ENCODE peak calls at places on chromosomes 4 and X, in six cellular contexts. J, I, S, H, X and R are unnamed samples.

GRCh38 chr4:94758141-94758699 is 465 bp downstream of the BMPR1B start:
- DNase-seq in I (peak; percentile 81), S (no peak), J (peak; percentile 78), H (no peak), X (no peak), R (no peak)

GRCh38 chrX:6941041-6941440 is 206.5 kb upstream of the STS start:
- DNase-seq in S (no peak), J (no peak), X (no peak), H (no peak), I (no peak), R (no peak)

GRCh38 chr4:41718907-41719306 is 29.6 kb downstream of the PHOX2B start:
- DNase-seq in H (no peak), J (no peak), X (no peak), S (no peak), I (no peak), R (no peak)

GRCh38 chr4:36242629-36243354 is 1.5 kb downstream of the ARAP2 start:
- DNase-seq in J (no peak), S (no peak), H (no peak), X (no peak), I (no peak), R (no peak)

GRCh38 chrX:11189097-11189496 is 78.0 kb downstream of the HCCS start:
- DNase-seq in S (no peak), X (no peak), I (no peak), H (no peak), J (no peak), R (no peak)

GRCh38 chr4:157045507-157046127 is 30.3 kb upstream of the GLRB start:
- DNase-seq in I (peak; percentile 72), H (peak; percentile 48), X (no peak), S (peak; percentile 6), J (no peak), R (peak; percentile 7)

GRCh38 chrX:119398974-119399771 is at the start of gene SLC25A43:
- DNase-seq in J (no peak), S (peak; percentile 77), I (peak; percentile 46), X (no peak), H (peak; percentile 68), R (no peak)

GRCh38 chrX:150767475-150768131 is 74.4 kb downstream of the MTMR1 start:
- DNase-seq in I (no peak), S (peak; percentile 53), H (no peak), J (no peak), X (no peak), R (no peak)

GRCh38 chr4:154004859-154005520 is 216.1 kb upstream of the SFRP2 start:
- DNase-seq in X (peak; percentile 75), H (no peak), S (no peak), J (no peak), I (no peak), R (no peak)

GRCh38 chr4:146520894-146521542 is 722 bp downstream of the SLC10A7 start:
- DNase-seq in I (peak; percentile 7), J (no peak), H (peak; percentile 69), S (peak; percentile 51), X (no peak), R (no peak)

GRCh38 chr4:10106421-10107039 is 10.1 kb downstream of the WDR1 start:
- DNase-seq in J (peak; percentile 97), I (no peak), S (peak; percentile 87), X (peak; percentile 86), H (peak; percentile 79), R (peak; percentile 90)

GRCh38 chrX:1442724-1443367 is 9.9 kb downstream of the ASMTL start:
- DNase-seq in H (peak; percentile 23), S (no peak), X (no peak), J (peak; percentile 42), I (no peak), R (no peak)

GRCh38 chrX:107823042-107823441 is 2.6 kb upstream of the MID2 start:
- DNase-seq in X (no peak), S (no peak), H (no peak), I (no peak), J (no peak), R (no peak)

DNA sequence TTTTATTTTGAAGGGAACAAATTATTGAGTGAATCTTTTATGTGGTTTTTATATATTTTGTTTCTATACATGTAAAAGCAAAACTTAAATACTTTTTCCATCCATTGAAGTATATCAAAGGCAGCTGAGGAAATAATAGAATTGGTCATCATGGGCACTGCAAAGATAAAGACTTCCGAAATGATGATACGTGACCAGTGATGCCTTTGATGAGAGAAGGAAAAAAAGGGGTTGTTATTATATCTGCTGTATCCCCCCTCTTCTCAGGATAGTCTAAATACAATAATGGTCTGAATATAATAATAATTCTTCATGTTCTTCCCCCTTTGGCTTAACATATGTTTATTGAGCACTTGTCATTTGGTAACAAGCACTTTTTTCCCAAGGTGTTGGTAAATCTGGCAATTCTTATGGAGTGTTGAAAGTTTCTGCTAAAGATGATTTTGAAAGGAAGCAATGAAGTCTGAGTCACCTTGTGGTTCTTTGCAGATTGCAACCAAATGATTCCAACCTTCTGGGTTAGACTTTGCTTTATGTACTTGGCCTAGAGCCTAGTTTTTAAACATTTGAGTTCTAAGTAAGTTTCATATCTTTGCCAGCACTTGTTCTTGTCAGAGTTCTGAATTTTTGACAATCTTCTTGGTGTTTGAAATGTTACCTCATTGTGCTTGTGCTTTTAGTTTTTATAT is 60.8 kb downstream of the USP9X start:
- DNase-seq in X (no peak), H (no peak), I (no peak), S (no peak), J (no peak), R (no peak)
- H3K27ac ChIP-seq in X (no peak overlapping the region), H (no peak overlapping the region), I (peak overlapping the region; percentile 7), S (no peak overlapping the region), J (no peak overlapping the region), R (no peak overlapping the region)

GRCh38 chr4:110247591-110247990 is 49.2 kb upstream of the ELOVL6 start:
- DNase-seq in H (no peak), I (no peak), X (no peak), J (no peak), S (no peak), R (no peak)
- TF ChIP-seq CTCF in H (no peak), I (no peak), X (no peak), J (no peak), S (no peak), R (no peak)

GRCh38 chr4:152644130-152644529 is 35.7 kb downstream of the TMEM154 start:
- DNase-seq in S (no peak), H (no peak), X (no peak), I (no peak), J (no peak), R (no peak)

GRCh38 chr4:152635876-152636275 is 43.9 kb downstream of the TMEM154 start:
- DNase-seq in J (no peak), S (no peak), I (no peak), X (no peak), H (no peak), R (no peak)

GRCh38 chr4:152643153-152644035 is 36.4 kb downstream of the TMEM154 start:
- DNase-seq in H (peak; percentile 82), S (no peak), J (no peak), I (no peak), X (no peak), R (no peak)

GRCh38 chr4:152640058-152640921 is 39.5 kb downstream of the TMEM154 start:
- DNase-seq in J (no peak), I (peak; percentile 57), X (no peak), H (no peak), S (peak; percentile 34), R (no peak)
- H3K36me3 ChIP-seq in J (no peaks in the 10 kb centered on the region), I (no peaks in the 10 kb centered on the region), X (no peaks in the 10 kb centered on the region), H (no peaks in the 10 kb centered on the region), S (no peaks in the 10 kb centered on the region), R (no peaks in the 10 kb centered on the region)

GRCh38 chrX:49310371-49310770 is 6.9 kb downstream of the GAGE10 start:
- DNase-seq in H (no peak), X (no peak), I (peak; percentile 43), J (no peak), S (no peak), R (no peak)
- H3K27ac ChIP-seq in H (no peak overlapping the region), X (no peak overlapping the region), I (peak overlapping the region; percentile 81), J (no peak overlapping the region), S (no peak overlapping the region), R (no peak overlapping the region)

GRCh38 chrX:116114999-116115398 is 55.5 kb upstream of the AGTR2 start:
- DNase-seq in H (no peak), I (no peak), S (no peak), J (no peak), X (no peak), R (no peak)
- TF ChIP-seq CTCF in H (no peak), I (no peak), S (no peak), J (no peak), X (no peak), R (no peak)

DNA sequence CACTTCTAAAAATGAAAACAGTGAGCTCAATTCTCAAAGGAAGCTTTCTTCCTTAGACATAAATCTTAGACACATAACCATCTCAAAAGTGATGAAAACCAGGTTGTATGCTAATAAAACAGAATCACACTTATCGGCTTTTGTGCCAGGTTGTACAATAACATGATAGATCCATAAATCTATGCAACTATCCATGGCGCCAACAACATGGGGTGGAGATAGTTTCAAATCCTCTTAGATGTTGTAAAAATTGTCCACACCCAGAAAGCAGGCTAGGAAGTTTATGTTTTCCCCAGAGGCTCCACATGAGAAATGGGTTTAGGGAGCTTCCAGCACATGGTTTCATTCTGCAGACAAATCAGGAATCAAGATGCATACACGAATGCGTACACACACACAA is 165.3 kb upstream of the MAP3K15 start:
- DNase-seq in J (no peak), I (no peak), X (no peak), H (no peak), S (no peak), R (no peak)
- H3K36me3 ChIP-seq in J (no peaks in the 10 kb centered on the region), I (no peaks in the 10 kb centered on the region), X (no peaks in the 10 kb centered on the region), H (no peaks in the 10 kb centered on the region), S (no peaks in the 10 kb centered on the region), R (no peaks in the 10 kb centered on the region)

GRCh38 chr4:15130441-15130840 is 128.2 kb downstream of the CPEB2 start:
- DNase-seq in S (no peak), H (no peak), I (no peak), J (no peak), X (no peak), R (no peak)
- H3K27ac ChIP-seq in S (no peak overlapping the region), H (no peak overlapping the region), I (no peak overlapping the region), J (no peak overlapping the region), X (no peak overlapping the region), R (no peak overlapping the region)

GRCh38 chr4:11194431-11194830 is 234.3 kb downstream of the HS3ST1 start:
- DNase-seq in H (no peak), I (no peak), J (no peak), S (no peak), X (no peak), R (no peak)
- TF ChIP-seq CTCF in H (no peak), I (no peak), J (no peak), S (no peak), X (no peak), R (no peak)